ENCODE peak calls at places on chromosomes 12 and 14, in four cellular contexts. One of them, this sample, is unnamed.

GRCh38 chr12:43776498-43776897 is 17.7 kb downstream of the IRAK4 start:
- DNase-seq in mammary epithelial cell: peak
- DNase-seq in IMR-90: peak
- DNase-seq in foreskin fibroblast: no peak
- DNase-seq in this sample: no peak

GRCh38 chr12:78797201-78797931 is 67.2 kb upstream of the SYT1 start:
- DNase-seq in IMR-90: peak
- DNase-seq in mammary epithelial cell: peak
- DNase-seq in foreskin fibroblast: peak
- DNase-seq in this sample: no peak

GRCh38 chr12:89349814-89350213 is 2.5 kb downstream of the DUSP6 start:
- DNase-seq in foreskin fibroblast: peak
- DNase-seq in IMR-90: peak
- DNase-seq in mammary epithelial cell: peak
- DNase-seq in this sample: no peak

GRCh38 chr12:63995512-63995911 is 151.0 kb downstream of the SRGAP1 start:
- DNase-seq in mammary epithelial cell: peak
- DNase-seq in IMR-90: no peak
- DNase-seq in foreskin fibroblast: no peak
- DNase-seq in this sample: no peak

GRCh38 chr12:79344855-79345840 is 345.6 kb downstream of the PAWR start:
- DNase-seq in IMR-90: peak
- DNase-seq in foreskin fibroblast: no peak
- DNase-seq in mammary epithelial cell: peak
- DNase-seq in this sample: peak

GRCh38 chr14:67934087-67934486 is 114.5 kb downstream of the RAD51B start:
- DNase-seq in mammary epithelial cell: peak
- DNase-seq in foreskin fibroblast: peak
- DNase-seq in IMR-90: peak
- DNase-seq in this sample: peak

GRCh38 chr12:12533238-12533829 is 29.3 kb downstream of the DUSP16 start:
- DNase-seq in foreskin fibroblast: no peak
- DNase-seq in IMR-90: no peak
- DNase-seq in mammary epithelial cell: peak
- DNase-seq in this sample: no peak

GRCh38 chr12:132703611-132704010 is 7.0 kb upstream of the PGAM5 start:
- DNase-seq in foreskin fibroblast: no peak
- DNase-seq in IMR-90: no peak
- DNase-seq in mammary epithelial cell: no peak
- DNase-seq in this sample: no peak

GRCh38 chr14:86838363-86838762 is 1154.6 kb downstream of the GALC start:
- DNase-seq in mammary epithelial cell: no peak
- DNase-seq in foreskin fibroblast: no peak
- DNase-seq in IMR-90: no peak
- DNase-seq in this sample: no peak

DNA sequence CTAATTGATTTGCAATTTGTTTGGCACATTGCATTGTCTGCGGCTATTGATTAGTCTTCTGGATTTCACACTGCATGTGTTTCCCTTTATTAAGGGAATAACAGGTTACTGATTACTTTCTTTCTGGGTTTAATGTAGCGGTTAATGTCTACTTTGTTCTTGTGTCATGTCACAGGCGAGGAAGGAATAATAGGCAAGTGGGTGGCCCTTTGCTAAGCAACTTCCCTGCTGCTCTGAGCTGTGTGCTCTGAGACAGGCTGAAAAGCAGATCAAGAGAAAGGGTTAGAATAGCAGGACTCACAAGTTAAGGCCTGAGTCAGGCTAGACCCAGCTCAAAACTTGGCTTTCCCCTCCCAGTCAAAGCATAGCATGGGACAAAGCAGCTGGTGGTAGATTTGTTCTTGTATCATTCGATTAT is 77.2 kb downstream of the NKX2-1 start:
- DNase-seq in mammary epithelial cell: no peak
- DNase-seq in foreskin fibroblast: no peak
- DNase-seq in IMR-90: no peak
- DNase-seq in this sample: no peak
- H3K4me3 ChIP-seq in mammary epithelial cell: no peak
- H3K4me3 ChIP-seq in foreskin fibroblast: no peak
- H3K4me3 ChIP-seq in IMR-90: no peak
- H3K4me3 ChIP-seq in this sample: no peak

DNA sequence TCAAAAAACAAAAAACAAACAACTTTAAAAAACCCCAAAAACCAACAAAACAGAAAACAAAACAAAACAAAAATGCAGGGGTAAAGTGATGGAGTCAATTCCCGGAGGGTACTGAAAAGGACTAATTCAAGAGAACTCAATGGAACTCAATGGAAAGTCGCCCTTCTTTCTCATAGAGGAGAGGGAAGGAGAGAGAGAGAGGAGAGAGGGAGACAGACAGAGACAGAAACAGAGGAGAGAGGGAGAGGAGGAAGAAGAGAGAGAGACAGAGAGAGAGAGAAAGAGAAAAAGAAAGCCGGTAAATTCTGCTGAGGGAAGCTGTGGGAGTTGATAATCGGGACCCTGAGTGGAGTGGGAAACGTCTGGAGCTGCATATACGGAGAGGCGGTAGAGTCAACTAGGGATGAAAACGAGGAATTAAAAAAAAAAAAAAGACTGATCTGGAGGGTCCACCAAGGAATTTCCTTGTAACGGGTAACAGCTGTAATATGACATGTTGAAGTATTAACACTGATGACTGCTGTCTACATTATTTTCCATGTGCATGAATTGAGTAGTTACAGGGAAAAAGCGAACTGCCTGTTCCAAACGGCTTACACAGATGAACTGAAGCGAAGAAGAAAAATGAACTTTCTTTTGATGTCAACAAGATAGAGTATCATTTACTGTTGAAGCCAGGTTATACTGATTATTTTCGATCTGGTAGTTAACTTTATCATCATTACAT is 984 bp upstream of the ZC2HC1C start:
- DNase-seq in mammary epithelial cell: no peak
- DNase-seq in IMR-90: no peak
- DNase-seq in foreskin fibroblast: no peak
- DNase-seq in this sample: no peak
- H3K4me3 ChIP-seq in mammary epithelial cell: peak
- H3K4me3 ChIP-seq in IMR-90: peak
- H3K4me3 ChIP-seq in foreskin fibroblast: peak
- H3K4me3 ChIP-seq in this sample: peak

GRCh38 chr14:35388656-35389314 is 15.8 kb downstream of the NFKBIA start:
- DNase-seq in IMR-90: no peak
- DNase-seq in mammary epithelial cell: no peak
- DNase-seq in foreskin fibroblast: no peak
- DNase-seq in this sample: no peak
- H3K4me3 ChIP-seq in IMR-90: no peak
- H3K4me3 ChIP-seq in mammary epithelial cell: no peak
- H3K4me3 ChIP-seq in foreskin fibroblast: no peak
- H3K4me3 ChIP-seq in this sample: no peak

GRCh38 chr14:60025586-60025985 is 66.1 kb upstream of the PCNX4 start:
- DNase-seq in mammary epithelial cell: no peak
- DNase-seq in IMR-90: no peak
- DNase-seq in foreskin fibroblast: no peak
- DNase-seq in this sample: no peak
- H3K4me3 ChIP-seq in mammary epithelial cell: no peak
- H3K4me3 ChIP-seq in IMR-90: no peak
- H3K4me3 ChIP-seq in foreskin fibroblast: no peak
- H3K4me3 ChIP-seq in this sample: no peak

DNA sequence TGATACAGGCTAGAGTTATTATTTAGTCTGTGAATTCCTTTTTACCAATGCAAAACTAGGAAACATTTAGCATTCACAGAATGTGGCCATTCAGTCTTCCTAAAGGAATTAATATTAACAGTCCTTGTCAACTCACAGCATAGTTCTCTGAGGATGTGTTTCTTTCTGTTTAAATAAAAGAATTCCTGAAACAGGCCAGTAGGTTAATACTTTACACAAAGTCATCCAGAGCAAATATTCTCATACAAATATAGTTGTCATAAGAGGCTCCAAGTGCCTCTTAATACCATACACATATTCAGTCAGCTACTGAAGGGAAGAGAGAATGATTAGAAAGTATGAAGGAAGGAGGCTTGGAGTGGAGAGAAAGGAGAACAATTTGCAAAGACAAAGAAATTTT is 120.1 kb downstream of the LMNTD1 start:
- DNase-seq in mammary epithelial cell: no peak
- DNase-seq in foreskin fibroblast: no peak
- DNase-seq in IMR-90: peak
- DNase-seq in this sample: no peak
- H3K4me3 ChIP-seq in mammary epithelial cell: no peak
- H3K4me3 ChIP-seq in foreskin fibroblast: no peak
- H3K4me3 ChIP-seq in IMR-90: no peak
- H3K4me3 ChIP-seq in this sample: no peak

DNA sequence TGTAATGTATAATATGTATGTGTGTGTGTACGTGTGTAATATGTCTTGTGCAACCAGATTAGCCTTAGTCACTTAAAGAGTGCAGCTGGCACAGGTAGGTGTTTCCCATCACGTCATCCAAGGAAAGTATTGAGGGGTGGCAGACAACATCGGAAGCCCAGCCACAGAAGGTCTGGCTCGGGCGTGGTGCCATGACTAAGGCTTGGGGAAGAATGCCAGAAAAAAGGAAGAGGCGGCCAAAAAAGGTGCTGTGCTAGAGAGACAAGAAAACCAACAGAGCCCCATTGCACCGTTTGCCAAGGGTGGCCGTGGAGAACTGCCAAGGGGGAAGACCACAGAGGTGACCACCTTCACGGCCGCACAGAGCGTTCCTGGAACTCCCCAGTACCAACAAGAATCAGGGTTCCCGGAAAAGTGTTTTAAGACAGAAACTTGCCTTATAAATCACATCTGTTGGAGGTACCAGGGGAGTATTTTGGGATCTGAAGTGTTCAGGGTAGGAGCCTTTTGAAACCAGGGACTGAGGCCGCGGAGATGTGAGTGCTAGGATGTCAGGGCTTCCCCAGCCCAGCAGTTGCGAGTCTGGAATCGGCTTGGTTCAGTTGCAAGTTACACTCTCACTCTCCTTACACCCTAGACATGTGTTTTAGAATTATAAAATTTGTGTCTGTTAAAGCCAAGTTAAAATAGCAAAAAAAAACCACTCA is 131.2 kb upstream of the DYRK2 start:
- DNase-seq in IMR-90: no peak
- DNase-seq in mammary epithelial cell: peak
- DNase-seq in foreskin fibroblast: no peak
- DNase-seq in this sample: no peak
- H3K4me3 ChIP-seq in IMR-90: no peak
- H3K4me3 ChIP-seq in mammary epithelial cell: no peak
- H3K4me3 ChIP-seq in foreskin fibroblast: no peak
- H3K4me3 ChIP-seq in this sample: no peak

DNA sequence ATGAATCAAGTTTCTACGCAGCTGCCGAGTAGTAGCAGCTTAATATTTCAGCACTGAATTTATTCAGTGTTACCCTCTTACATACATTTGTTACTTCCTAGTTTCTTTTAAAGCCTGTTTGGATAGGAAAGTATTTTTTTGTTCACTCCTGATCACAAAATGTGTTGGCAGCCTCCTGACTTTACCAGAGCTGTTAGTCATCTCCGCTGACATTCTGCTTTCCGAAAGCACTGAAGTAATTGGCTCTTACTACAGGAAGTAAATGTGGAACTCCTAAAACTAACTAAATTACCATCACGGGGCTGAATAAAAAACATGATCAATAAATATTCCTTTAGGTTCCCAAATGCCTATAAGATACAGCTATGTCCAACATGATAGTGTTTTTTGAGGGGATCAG is 225.5 kb downstream of the EPS8 start:
- DNase-seq in IMR-90: peak
- DNase-seq in mammary epithelial cell: peak
- DNase-seq in foreskin fibroblast: peak
- DNase-seq in this sample: no peak
- H3K4me3 ChIP-seq in IMR-90: no peak
- H3K4me3 ChIP-seq in mammary epithelial cell: no peak
- H3K4me3 ChIP-seq in foreskin fibroblast: no peak
- H3K4me3 ChIP-seq in this sample: no peak

GRCh38 chr14:20935303-20935984 is 19.8 kb upstream of the RNASE2 start:
- DNase-seq in IMR-90: no peak
- DNase-seq in foreskin fibroblast: no peak
- DNase-seq in mammary epithelial cell: no peak
- DNase-seq in this sample: no peak

DNA sequence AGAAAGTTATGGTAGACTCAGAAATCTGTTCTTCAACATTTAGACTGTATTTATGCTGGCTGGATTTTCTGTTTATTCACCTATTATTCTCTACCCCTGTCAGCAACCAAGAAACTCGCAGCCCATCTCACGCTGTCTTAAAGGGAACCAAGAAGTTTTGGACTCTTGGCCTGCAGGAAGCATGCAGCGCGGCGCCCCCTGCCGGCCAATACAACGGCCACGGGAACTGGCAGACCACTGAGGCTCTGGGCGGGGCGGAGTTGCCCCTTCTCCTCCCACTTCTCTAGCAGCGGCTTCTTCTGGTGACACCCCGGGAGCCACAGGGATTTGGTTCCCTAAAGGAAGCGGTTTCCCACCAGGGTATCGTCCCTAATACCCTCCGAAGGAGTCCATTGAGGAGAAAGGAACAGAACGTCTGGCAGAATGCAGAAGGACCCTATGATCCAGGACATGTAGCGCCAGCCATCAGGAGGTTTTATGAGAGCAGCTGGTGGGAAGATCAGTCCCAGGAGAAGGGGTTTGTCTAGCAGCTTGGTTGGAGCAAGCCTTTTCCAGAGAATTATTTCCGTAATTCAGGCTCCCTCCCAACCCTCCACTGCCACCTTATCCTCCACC is 21.0 kb upstream of the RNASE2 start:
- DNase-seq in IMR-90: no peak
- DNase-seq in mammary epithelial cell: no peak
- DNase-seq in foreskin fibroblast: no peak
- DNase-seq in this sample: peak
- H3K4me3 ChIP-seq in IMR-90: no peak
- H3K4me3 ChIP-seq in mammary epithelial cell: no peak
- H3K4me3 ChIP-seq in foreskin fibroblast: no peak
- H3K4me3 ChIP-seq in this sample: no peak

GRCh38 chr14:81435048-81435577 is 35.0 kb upstream of the STON2 start:
- DNase-seq in IMR-90: no peak
- DNase-seq in foreskin fibroblast: no peak
- DNase-seq in mammary epithelial cell: no peak
- DNase-seq in this sample: no peak
- H3K4me3 ChIP-seq in IMR-90: no peak
- H3K4me3 ChIP-seq in foreskin fibroblast: peak
- H3K4me3 ChIP-seq in mammary epithelial cell: peak
- H3K4me3 ChIP-seq in this sample: peak

This sample was measured in LNCaP clone FGC.